ENCODE peak calls at places on chromosome 3, in four cellular contexts. H is upper lobe of left lung, V is A549, U is transverse colon. B is an unnamed sample.

GRCh38 chr3:180881065-180881801 is 31.2 kb upstream of the FXR1 start:
- DNase-seq in H (no peak), V (no peak), U (no peak), B (no peak)

GRCh38 chr3:122943828-122944190 is 83.8 kb downstream of the SEMA5B start:
- DNase-seq in H (no peak), V (no peak), U (no peak), B (no peak)

GRCh38 chr3:30084304-30084703 is 522.1 kb upstream of the TGFBR2 start:
- DNase-seq in H (no peak), V (no peak), U (no peak), B (no peak)

GRCh38 chr3:119810018-119810435 is 28.1 kb downstream of the NR1I2 start:
- DNase-seq in H (peak; percentile 23), V (no peak), U (peak; percentile 15), B (no peak)

GRCh38 chr3:107235923-107236315 is 141.3 kb upstream of the CCDC54 start:
- DNase-seq in H (no peak), V (peak; percentile 81), U (peak; percentile 20), B (peak; percentile 27)

GRCh38 chr3:141191097-141191749 is 40.4 kb upstream of the PXYLP1 start:
- DNase-seq in H (no peak), V (no peak), U (no peak), B (no peak)

GRCh38 chr3:147945968-147946519 is 536.9 kb downstream of the ZIC1 start:
- DNase-seq in H (peak; percentile 22), V (peak; percentile 47), U (peak; percentile 15), B (peak; percentile 30)

GRCh38 chr3:190258634-190259033 is 63.6 kb downstream of the CLDN1 start:
- DNase-seq in H (no peak), V (no peak), U (no peak), B (no peak)

GRCh38 chr3:9402410-9403228 is 5.2 kb downstream of the SETD5 start:
- DNase-seq in H (peak; percentile 36), V (no peak), U (peak; percentile 74), B (no peak)

GRCh38 chr3:72660270-72661114 is 187.8 kb downstream of the SHQ1 start:
- DNase-seq in H (no peak), V (no peak), U (no peak), B (no peak)

GRCh38 chr3:123158330-123158729 is 43.4 kb upstream of the SEC22A start:
- DNase-seq in H (no peak), V (no peak), U (no peak), B (no peak)

GRCh38 chr3:85360742-85361387 is 402.1 kb downstream of the CADM2 start:
- DNase-seq in H (peak; percentile 26), V (peak; percentile 6), U (peak; percentile 55), B (no peak)

GRCh38 chr3:169362872-169363271 is 300.6 kb downstream of the MECOM start:
- DNase-seq in H (no peak), V (no peak), U (no peak), B (no peak)

GRCh38 chr3:107208100-107208499 is 169.1 kb upstream of the CCDC54 start:
- DNase-seq in H (no peak), V (peak; percentile 35), U (no peak), B (peak; percentile 73)

GRCh38 chr3:66381621-66382020 is 119.2 kb downstream of the LRIG1 start:
- DNase-seq in H (no peak), V (no peak), U (no peak), B (no peak)

GRCh38 chr3:42130329-42131070 is 39.3 kb downstream of the TRAK1 start:
- DNase-seq in H (no peak), V (peak; percentile 35), U (peak; percentile 57), B (no peak)

GRCh38 chr3:67018105-67018788 is 20.1 kb downstream of the KBTBD8 start:
- DNase-seq in H (peak; percentile 21), V (no peak), U (peak; percentile 77), B (no peak)

GRCh38 chr3:123914829-123915228 is 30.7 kb upstream of the MYLK start:
- DNase-seq in H (no peak), V (no peak), U (no peak), B (no peak)

GRCh38 chr3:30273304-30274072 is 332.9 kb upstream of the TGFBR2 start:
- DNase-seq in H (no peak), V (no peak), U (no peak), B (no peak)

GRCh38 chr3:124115965-124116364 is 124.0 kb upstream of the ROPN1 start:
- DNase-seq in H (no peak), V (no peak), U (no peak), B (no peak)

GRCh38 chr3:157667493-157667892 is 164.3 kb upstream of the VEPH1 start:
- DNase-seq in H (no peak), V (no peak), U (no peak), B (no peak)

GRCh38 chr3:81908596-81908995 is 147.2 kb upstream of the GBE1 start:
- DNase-seq in H (no peak), V (no peak), U (no peak), B (no peak)

DNA sequence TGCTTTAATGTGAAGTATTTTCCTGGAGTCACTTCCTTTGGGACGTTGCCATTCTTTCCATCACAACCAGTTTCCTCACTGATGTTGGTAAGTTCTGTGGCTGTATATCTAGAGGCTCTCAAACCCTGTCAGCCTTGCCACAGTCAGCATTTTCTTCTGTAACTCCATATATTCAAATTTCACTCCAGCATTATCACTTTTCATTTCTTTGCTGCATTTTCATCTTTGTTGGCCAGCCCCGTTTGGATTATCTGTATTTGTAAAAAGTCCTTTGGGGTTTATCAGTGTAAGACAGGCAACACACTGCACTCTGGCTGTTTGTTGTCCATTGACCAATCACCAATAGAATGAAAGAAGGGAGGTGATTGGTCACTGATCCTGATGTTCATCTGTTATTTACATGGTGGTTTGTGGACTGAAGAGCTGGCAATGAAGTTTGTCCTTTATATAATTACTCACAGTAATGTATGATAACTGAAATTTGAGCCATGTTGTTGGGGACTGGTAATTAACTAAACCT is 20.3 kb downstream of the GMPS start:
- DNase-seq in H (no peak), V (no peak), U (no peak), B (no peak)
- TF ChIP-seq EP300 in H (no peak), V (no peak), U (no peak), B (no peak)

DNA sequence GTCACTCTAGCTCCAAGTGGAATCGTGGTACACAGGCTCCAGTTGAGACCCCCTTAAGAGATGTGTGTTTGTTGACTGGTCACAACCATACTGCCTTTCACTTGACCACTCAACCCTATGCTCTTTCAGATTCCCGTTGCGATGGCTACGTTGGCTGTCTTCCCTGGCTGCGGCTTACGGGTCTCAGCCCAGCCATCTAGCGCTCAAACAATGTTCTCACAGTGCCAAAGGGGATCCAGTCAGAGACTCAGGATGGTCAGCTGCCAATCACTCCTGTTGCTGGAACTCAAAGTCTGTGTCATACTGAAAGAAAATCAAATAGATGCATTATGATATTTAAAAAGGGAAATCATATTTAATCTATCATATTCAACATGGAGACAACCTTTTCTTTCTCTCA is 237.6 kb downstream of the ITPR1 start:
- DNase-seq in H (no peak), V (no peak), U (no peak), B (no peak)
- H3K27ac ChIP-seq in H (peak overlapping the region; percentile 10), V (no peak overlapping the region), U (no peak overlapping the region), B (no peak overlapping the region)

GRCh38 chr3:64814360-64814759 is 126.6 kb upstream of the ADAMTS9 start:
- DNase-seq in H (no peak), V (no peak), U (no peak), B (no peak)

GRCh38 chr3:64818196-64818595 is 130.4 kb upstream of the ADAMTS9 start:
- DNase-seq in H (no peak), V (no peak), U (no peak), B (no peak)

GRCh38 chr3:64815691-64816225 is 128.0 kb upstream of the ADAMTS9 start:
- DNase-seq in H (no peak), V (no peak), U (no peak), B (no peak)

DNA sequence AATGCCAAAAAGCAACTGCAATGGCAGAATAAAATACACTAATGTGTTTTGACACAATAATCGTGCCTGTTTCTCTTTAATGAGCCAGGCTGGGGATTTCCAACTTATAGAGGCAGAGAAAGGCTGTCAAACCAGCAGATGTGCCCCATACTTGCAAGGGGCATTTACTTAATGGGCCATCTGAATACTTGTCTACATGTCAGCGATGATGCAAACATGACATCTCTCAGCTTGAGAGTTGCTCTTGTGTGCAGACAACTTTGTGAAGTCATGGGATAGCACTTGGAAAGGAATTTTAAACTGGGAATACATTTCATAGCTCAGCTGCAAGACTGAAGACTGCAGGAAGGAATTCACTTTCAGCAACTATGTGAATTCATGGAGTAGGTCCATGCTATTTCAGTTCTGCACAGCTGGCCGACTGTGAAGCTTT is 127.4 kb upstream of the ADAMTS9 start:
- DNase-seq in H (no peak), V (no peak), U (no peak), B (no peak)
- TF ChIP-seq CTCF in H (no peak), V (no peak), U (no peak), B (no peak)

GRCh38 chr3:44584646-44585501 is at the start of gene ZNF660:
- DNase-seq in H (peak; percentile 55), V (no peak), U (peak; percentile 37), B (peak; percentile 21)
- TF ChIP-seq EP300 in H (no peak), V (no peak), U (no peak), B (no peak)

GRCh38 chr3:46576386-46576785 is 10.3 kb upstream of the LRRC2 start:
- DNase-seq in H (no peak), V (no peak), U (no peak), B (no peak)

GRCh38 chr3:46576899-46577298 is 10.8 kb upstream of the LRRC2 start:
- DNase-seq in H (no peak), V (no peak), U (no peak), B (no peak)

GRCh38 chr3:46579756-46580286 is 13.7 kb upstream of the LRRC2 start:
- DNase-seq in H (no peak), V (no peak), U (no peak), B (no peak)

GRCh38 chr3:46580675-46581074 is 14.6 kb upstream of the LRRC2 start:
- DNase-seq in H (no peak), V (no peak), U (no peak), B (no peak)

DNA sequence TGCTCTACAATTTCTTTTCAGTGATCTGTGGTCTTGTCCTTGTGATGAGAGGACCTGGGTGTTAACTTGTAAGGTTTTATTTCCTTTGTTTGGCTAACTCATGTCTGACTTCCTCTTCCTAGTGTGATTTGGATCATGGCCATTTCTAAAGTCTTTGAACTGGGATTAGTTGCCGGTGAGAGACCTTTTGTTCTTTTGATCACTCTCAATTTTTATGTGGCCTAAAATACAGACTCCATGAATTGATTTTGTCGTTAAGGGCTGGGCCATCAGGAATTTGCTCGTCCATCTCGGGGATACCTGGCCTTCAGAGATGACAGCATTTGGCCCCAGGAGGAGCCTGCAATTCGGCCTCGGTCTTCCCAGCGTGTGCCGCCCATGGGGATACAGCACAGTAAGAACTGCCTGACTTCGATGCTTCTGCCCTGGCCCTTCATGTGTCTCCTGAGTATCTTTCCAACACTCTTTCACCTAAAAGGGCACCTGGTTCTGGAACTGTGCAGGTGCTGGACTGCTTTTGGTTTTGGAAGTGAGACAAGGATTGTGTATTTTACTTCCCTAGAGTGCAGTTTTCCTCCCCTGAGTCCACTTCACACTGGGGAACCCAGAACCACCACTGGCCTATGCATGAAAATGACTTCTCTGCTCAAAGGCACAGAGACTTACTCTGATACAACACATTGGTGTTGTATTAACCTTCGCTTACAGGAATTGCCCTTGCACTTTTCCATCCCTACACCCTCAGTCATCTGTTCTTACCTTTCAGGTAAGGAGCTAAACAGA is 13.1 kb upstream of the LRRC2 start:
- DNase-seq in H (no peak), V (no peak), U (no peak), B (no peak)
- H3K27ac ChIP-seq in H (no peak overlapping the region), V (no peak overlapping the region), U (peak overlapping the region; percentile 53), B (no peak overlapping the region)